ENCODE peak calls at places on chromosomes 7 and 10, in nine cellular contexts. H, Z, K, D, N, A, E, M and S are unnamed samples.

GRCh38 chr10:96325719-96326373 is 21.6 kb downstream of the DNTT start:
- DNase-seq in H (no peak), Z (no peak), K (no peak), D (no peak), N (no peak), A (no peak), E (no peak), M (no peak), S (no peak)

GRCh38 chr10:8639601-8640000 is 585.1 kb downstream of the GATA3 start:
- DNase-seq in H (no peak), Z (no peak), K (no peak), D (no peak), N (no peak), A (no peak), E (no peak), M (no peak), S (peak)

GRCh38 chr7:27300401-27300800 is 57.8 kb downstream of the EVX1 start:
- DNase-seq in H (no peak), Z (no peak), K (no peak), D (no peak), N (no peak), A (peak), E (peak), M (no peak), S (peak)

GRCh38 chr10:18554479-18554878 is 96.9 kb downstream of the NSUN6 start:
- DNase-seq in H (no peak), Z (no peak), K (no peak), D (no peak), N (no peak), A (no peak), E (no peak), M (no peak), S (peak)

GRCh38 chr7:1346851-1347250 is 112.4 kb downstream of the MICALL2 start:
- DNase-seq in H (no peak), Z (no peak), K (no peak), D (no peak), N (no peak), A (no peak), E (no peak), M (no peak), S (no peak)

GRCh38 chr7:3597243-3597642 is 296.2 kb downstream of the SDK1 start:
- DNase-seq in H (no peak), Z (no peak), K (no peak), D (no peak), N (no peak), A (no peak), E (peak), M (no peak), S (no peak)

GRCh38 chr7:144835166-144835611 is 664 bp downstream of the TPK1 start:
- DNase-seq in H (peak), Z (peak), K (peak), D (no peak), N (no peak), A (peak), E (peak), M (peak), S (peak)

GRCh38 chr7:128322040-128322643 is 21.6 kb downstream of the RBM28 start:
- DNase-seq in H (no peak), Z (peak), K (peak), D (no peak), N (no peak), A (no peak), E (peak), M (no peak), S (peak)

GRCh38 chr10:128360783-128361182 is 234.6 kb upstream of the MKI67 start:
- DNase-seq in H (no peak), Z (no peak), K (no peak), D (no peak), N (no peak), A (no peak), E (no peak), M (no peak), S (no peak)

GRCh38 chr7:28921822-28922221 is 36.3 kb downstream of the TRIL start:
- DNase-seq in H (peak), Z (peak), K (peak), D (peak), N (peak), A (peak), E (peak), M (peak), S (peak)

GRCh38 chr7:48421357-48421756 is 250.1 kb downstream of the ABCA13 start:
- DNase-seq in H (no peak), Z (no peak), K (no peak), D (no peak), N (peak), A (no peak), E (no peak), M (no peak), S (peak)

GRCh38 chr7:98287486-98287959 is 6.0 kb downstream of the BRI3 start:
- DNase-seq in H (no peak), Z (no peak), K (no peak), D (no peak), N (no peak), A (no peak), E (no peak), M (no peak), S (no peak)

GRCh38 chr10:90193240-90193985 is 492.0 kb downstream of the KIF20B start:
- DNase-seq in H (no peak), Z (no peak), K (peak), D (no peak), N (peak), A (no peak), E (no peak), M (no peak), S (peak)

GRCh38 chr10:2920638-2921037 is 146.7 kb upstream of the PFKP start:
- DNase-seq in H (no peak), Z (no peak), K (no peak), D (no peak), N (no peak), A (no peak), E (no peak), M (no peak), S (no peak)

GRCh38 chr7:66013938-66014337 is 31.9 kb upstream of the GUSB start:
- DNase-seq in H (no peak), Z (no peak), K (peak), D (no peak), N (no peak), A (peak), E (peak), M (no peak), S (peak)

GRCh38 chr10:85643839-85644525 is 722.6 kb downstream of the GRID1 start:
- DNase-seq in H (no peak), Z (no peak), K (no peak), D (no peak), N (no peak), A (no peak), E (no peak), M (no peak), S (no peak)

GRCh38 chr10:93333278-93333978 is 148.7 kb downstream of the MYOF start:
- DNase-seq in H (no peak), Z (no peak), K (no peak), D (no peak), N (no peak), A (no peak), E (no peak), M (no peak), S (peak)

GRCh38 chr7:468681-469590 is 50.7 kb downstream of the PDGFA start:
- DNase-seq in H (no peak), Z (no peak), K (peak), D (no peak), N (no peak), A (peak), E (peak), M (peak), S (peak)

GRCh38 chr7:22137026-22137425 is 191.3 kb upstream of the CDCA7L start:
- DNase-seq in H (no peak), Z (no peak), K (peak), D (no peak), N (peak), A (no peak), E (no peak), M (no peak), S (peak)

GRCh38 chr10:114709966-114710365 is 51.9 kb upstream of the ABLIM1 start:
- DNase-seq in H (no peak), Z (no peak), K (no peak), D (no peak), N (no peak), A (no peak), E (no peak), M (no peak), S (peak)

GRCh38 chr10:97788552-97789442 is 17.0 kb upstream of the SFRP5 start:
- DNase-seq in H (no peak), Z (no peak), K (peak), D (peak), N (no peak), A (no peak), E (no peak), M (no peak), S (peak)

GRCh38 chr7:16851829-16852228 is 30.0 kb downstream of the AGR3 start:
- DNase-seq in H (no peak), Z (no peak), K (no peak), D (no peak), N (no peak), A (no peak), E (peak), M (no peak), S (no peak)

GRCh38 chr10:103547391-103547946 is 54.0 kb downstream of the NEURL1 start:
- DNase-seq in H (no peak), Z (no peak), K (no peak), D (no peak), N (no peak), A (no peak), E (no peak), M (peak), S (no peak)

GRCh38 chr7:158251061-158251965 is 336.3 kb downstream of the PTPRN2 start:
- DNase-seq in H (no peak), Z (no peak), K (no peak), D (no peak), N (no peak), A (no peak), E (no peak), M (peak), S (no peak)

GRCh38 chr10:64396105-64396504 is 874.9 kb downstream of the REEP3 start:
- DNase-seq in H (no peak), Z (no peak), K (peak), D (no peak), N (peak), A (no peak), E (no peak), M (no peak), S (peak)

GRCh38 chr10:5588603-5589002 is 63.8 kb downstream of the CALML3 start:
- DNase-seq in H (no peak), Z (no peak), K (no peak), D (no peak), N (no peak), A (no peak), E (peak), M (no peak), S (no peak)

GRCh38 chr10:78656397-78656796 is 412.4 kb upstream of the ZMIZ1 start:
- DNase-seq in H (no peak), Z (no peak), K (no peak), D (no peak), N (no peak), A (no peak), E (no peak), M (no peak), S (no peak)

GRCh38 chr7:106679153-106679931 is 18.4 kb upstream of the CCDC71L start:
- DNase-seq in H (no peak), Z (no peak), K (peak), D (no peak), N (no peak), A (no peak), E (peak), M (no peak), S (peak)

GRCh38 chr10:102919237-102919959 is 1.3 kb downstream of the CNNM2 start:
- DNase-seq in H (peak), Z (no peak), K (no peak), D (peak), N (no peak), A (peak), E (no peak), M (no peak), S (no peak)

DNA sequence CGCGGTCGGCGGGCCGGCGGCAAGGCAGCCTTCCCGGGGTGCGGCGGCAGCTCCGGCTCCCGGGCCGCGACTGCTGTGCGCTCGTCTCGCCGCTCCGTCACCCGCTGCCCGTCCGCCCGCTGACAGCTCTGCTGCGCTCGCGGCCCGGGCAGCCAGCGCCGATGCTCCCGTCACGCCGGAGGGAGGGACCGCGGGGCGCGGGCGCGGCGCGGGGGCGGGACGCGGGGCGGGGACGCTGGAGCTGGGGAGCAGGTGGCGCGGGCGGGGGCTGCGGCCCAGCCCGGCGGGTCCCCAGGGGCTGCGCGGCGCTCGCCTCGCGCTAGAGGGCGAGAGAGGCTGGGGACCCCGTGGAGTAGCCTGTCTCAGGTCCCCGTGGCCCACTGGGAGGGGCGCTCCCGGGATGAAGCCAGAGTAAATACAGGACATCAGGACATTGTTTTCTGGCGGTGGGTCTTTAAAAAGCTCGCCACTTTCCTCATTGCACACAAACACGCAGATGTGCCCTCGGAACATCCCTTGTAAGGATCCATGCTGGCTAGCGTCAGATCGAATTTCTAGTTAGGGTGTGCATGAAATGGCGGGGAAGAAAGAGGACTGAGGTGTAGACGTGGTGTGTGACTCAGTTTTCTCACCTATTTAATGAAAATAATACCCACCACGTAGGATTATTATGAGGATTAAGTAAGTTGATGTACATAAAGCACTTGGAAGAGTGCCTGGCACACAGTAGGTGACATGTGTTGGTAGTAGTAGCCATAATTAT is at the start of gene ELAPOR2:
- DNase-seq in H (peak), Z (peak), K (peak), D (peak), N (no peak), A (peak), E (peak), M (peak), S (peak)
- TF ChIP-seq CTCF in H (peak), Z (no peak), K (peak), D (peak), N (peak), A (peak), E (peak), M (peak), S (peak)

DNA sequence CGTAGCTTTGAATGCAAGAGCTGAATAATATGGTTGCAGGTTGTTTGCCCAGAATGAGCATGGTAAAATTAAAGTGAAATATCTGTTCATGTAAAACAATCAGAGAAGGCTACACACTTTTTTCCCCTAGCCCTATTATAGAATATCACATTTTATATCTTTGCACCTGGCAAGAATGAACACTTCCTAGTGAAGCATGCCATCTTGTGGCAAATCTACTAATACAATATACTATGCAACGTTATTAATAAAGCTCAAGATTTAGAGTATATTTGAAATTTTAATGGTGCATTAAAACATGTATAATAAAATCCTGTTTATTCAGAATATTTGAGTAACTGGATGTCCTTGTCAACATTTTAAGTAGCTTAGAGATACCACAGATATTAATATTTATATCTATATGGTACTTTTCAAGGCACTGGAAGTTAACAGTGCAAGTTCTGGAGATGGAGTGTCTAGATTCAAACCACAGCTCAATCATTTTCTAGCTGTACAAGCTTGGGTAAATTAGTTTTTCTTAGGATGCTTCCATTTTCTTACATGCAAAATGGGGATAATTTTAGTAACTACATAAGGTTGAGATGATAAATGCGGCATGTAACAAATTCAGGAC is 643.1 kb upstream of the SEMA3D start:
- DNase-seq in H (no peak), Z (no peak), K (peak), D (no peak), N (no peak), A (no peak), E (peak), M (no peak), S (peak)
- TF ChIP-seq CTCF in H (peak), Z (no peak), K (peak), D (peak), N (peak), A (peak), E (no peak), M (peak), S (peak)

DNA sequence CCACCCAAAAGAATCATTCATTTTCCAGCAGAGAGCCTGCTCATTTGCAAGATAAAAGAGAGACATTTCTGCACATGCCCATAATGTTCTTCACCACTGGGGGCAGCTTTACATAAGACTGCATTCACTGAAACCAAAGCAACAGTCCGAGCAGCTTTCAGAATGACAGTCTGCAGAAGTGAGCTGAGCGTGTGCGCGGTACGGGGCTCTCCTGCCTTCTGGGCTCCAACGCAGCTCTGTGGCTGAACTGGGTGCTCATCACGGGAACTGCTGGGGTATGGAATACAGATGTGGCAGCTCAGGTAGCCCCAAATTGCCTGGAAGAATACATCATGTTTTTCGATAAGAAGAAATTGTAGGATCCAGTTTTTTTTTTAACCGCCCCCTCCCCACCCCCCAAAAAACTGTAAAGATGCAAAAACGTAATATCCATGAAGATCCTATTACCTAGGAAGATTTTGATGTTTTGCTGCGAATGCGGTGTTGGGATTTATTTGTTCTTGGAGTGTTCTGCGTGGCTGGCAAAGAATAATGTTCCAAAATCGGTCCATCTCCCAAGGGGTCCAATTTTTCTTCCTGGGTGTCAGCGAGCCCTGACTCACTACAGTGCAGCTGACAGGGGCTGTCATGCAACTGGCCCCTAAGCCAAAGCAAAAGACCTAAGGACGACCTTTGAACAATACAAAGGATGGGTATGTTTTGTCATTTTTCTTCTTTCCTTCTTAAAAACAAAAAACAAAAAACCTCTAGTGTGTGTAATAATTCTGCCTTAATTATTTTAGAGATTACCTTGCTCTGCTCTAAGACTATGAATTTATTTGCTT is at the start of gene LRRTM3:
- DNase-seq in H (peak), Z (no peak), K (peak), D (peak), N (peak), A (peak), E (peak), M (peak), S (peak)
- TF ChIP-seq CTCF in H (peak), Z (no peak), K (peak), D (peak), N (peak), A (peak), E (peak), M (peak), S (peak)

DNA sequence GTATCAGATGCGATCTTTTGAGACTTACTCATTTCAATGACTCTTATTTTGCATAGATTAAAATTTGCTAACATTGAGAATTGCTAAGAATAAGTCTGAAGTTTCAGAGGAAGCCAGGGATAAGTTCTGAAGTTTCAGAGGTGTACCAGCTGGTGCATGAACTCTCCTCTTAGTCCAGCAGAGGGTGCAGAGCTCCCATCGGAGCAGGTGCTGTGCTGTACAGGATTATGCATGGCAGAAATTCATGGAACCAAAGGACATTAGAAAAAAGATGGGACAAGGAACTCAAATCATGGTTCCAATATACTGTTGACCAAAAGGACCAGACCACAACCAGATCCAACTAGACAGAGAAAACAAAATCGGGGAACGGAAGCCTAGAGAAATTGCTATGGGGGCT is 41.9 kb downstream of the MGAM2 start:
- DNase-seq in H (no peak), Z (no peak), K (no peak), D (no peak), N (no peak), A (no peak), E (peak), M (no peak), S (no peak)
- TF ChIP-seq CTCF in H (peak), Z (no peak), K (no peak), D (peak), N (no peak), A (no peak), E (peak), M (no peak), S (no peak)

GRCh38 chr10:98858525-98858924 is 377.1 kb downstream of the HPSE2 start:
- DNase-seq in H (no peak), Z (no peak), K (peak), D (no peak), N (no peak), A (no peak), E (peak), M (no peak), S (no peak)
- TF ChIP-seq CTCF in H (peak), Z (no peak), K (peak), D (peak), N (peak), A (no peak), E (no peak), M (no peak), S (no peak)